ENCODE peak calls at places on chromosomes 1 and 21, in four cellular contexts. One of them, this sample, is unnamed.

GRCh38 chr1:30274176-30274936 is 449.0 kb downstream of the MATN1 start:
- DNase-seq in HCT116: no peak
- DNase-seq in H1: peak
- DNase-seq in HepG2: no peak
- DNase-seq in this sample: no peak

GRCh38 chr1:14552246-14552970 is 46.1 kb upstream of the KAZN start:
- DNase-seq in HCT116: no peak
- DNase-seq in H1: no peak
- DNase-seq in HepG2: no peak
- DNase-seq in this sample: no peak

GRCh38 chr1:212178830-212179370 is 106.3 kb upstream of the PPP2R5A start:
- DNase-seq in HCT116: no peak
- DNase-seq in H1: no peak
- DNase-seq in HepG2: no peak
- DNase-seq in this sample: no peak

GRCh38 chr1:905811-906531 is 17.8 kb upstream of the SAMD11 start:
- DNase-seq in HCT116: no peak
- DNase-seq in H1: peak
- DNase-seq in HepG2: no peak
- DNase-seq in this sample: no peak

GRCh38 chr1:231750296-231750695 is 123.7 kb downstream of the DISC1 start:
- DNase-seq in HCT116: no peak
- DNase-seq in H1: no peak
- DNase-seq in HepG2: no peak
- DNase-seq in this sample: no peak

GRCh38 chr1:165327538-165327937 is 29.0 kb downstream of the LMX1A start:
- DNase-seq in HCT116: no peak
- DNase-seq in H1: no peak
- DNase-seq in HepG2: no peak
- DNase-seq in this sample: no peak

GRCh38 chr1:156750932-156751723 is at the start of gene HDGF:
- DNase-seq in HCT116: no peak
- DNase-seq in H1: peak
- DNase-seq in HepG2: no peak
- DNase-seq in this sample: peak

GRCh38 chr21:44520326-44521300 is 19.4 kb downstream of the KRTAP10-1 start:
- DNase-seq in HCT116: no peak
- DNase-seq in H1: no peak
- DNase-seq in HepG2: no peak
- DNase-seq in this sample: no peak

GRCh38 chr21:33789697-33790096 is 125.9 kb downstream of the ATP5PO start:
- DNase-seq in HCT116: no peak
- DNase-seq in H1: no peak
- DNase-seq in HepG2: no peak
- DNase-seq in this sample: no peak

GRCh38 chr1:161365207-161365606 is 2.5 kb downstream of the CFAP126 start:
- DNase-seq in HCT116: no peak
- DNase-seq in H1: no peak
- DNase-seq in HepG2: no peak
- DNase-seq in this sample: peak

GRCh38 chr1:161364332-161364731 is 3.3 kb downstream of the CFAP126 start:
- DNase-seq in HCT116: no peak
- DNase-seq in H1: no peak
- DNase-seq in HepG2: no peak
- DNase-seq in this sample: no peak

GRCh38 chr1:161373442-161373841 is 5.8 kb upstream of the CFAP126 start:
- DNase-seq in HCT116: no peak
- DNase-seq in H1: no peak
- DNase-seq in HepG2: no peak
- DNase-seq in this sample: no peak

GRCh38 chr1:161367684-161368398 is at the start of gene CFAP126:
- DNase-seq in HCT116: peak
- DNase-seq in H1: no peak
- DNase-seq in HepG2: peak
- DNase-seq in this sample: peak
- TF ChIP-seq FOSL1 in HCT116: no peak
- TF ChIP-seq FOSL1 in H1: no peak
- TF ChIP-seq FOSL1 in HepG2: no peak
- TF ChIP-seq FOSL1 in this sample: no peak

DNA sequence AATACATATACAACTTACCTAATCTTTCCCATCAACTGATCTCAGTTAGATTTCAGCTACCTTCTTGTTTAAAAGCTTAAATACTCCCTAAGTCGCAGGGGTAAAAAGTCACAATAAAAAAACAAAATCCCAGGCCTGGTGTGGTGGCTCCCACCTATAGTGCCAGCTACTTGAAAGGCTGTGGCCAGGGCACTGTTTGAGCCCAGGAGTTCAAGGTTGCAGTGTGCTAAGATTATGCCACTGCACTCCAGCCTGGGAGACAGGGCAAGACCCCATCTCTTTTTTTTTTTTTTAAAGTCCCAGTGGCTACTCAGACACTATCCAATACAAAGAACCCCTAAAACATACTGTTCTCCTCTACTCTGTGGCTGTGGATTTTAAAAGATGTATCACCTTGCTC is 228.3 kb downstream of the DENND1B start:
- DNase-seq in HCT116: no peak
- DNase-seq in H1: no peak
- DNase-seq in HepG2: no peak
- DNase-seq in this sample: no peak
- TF ChIP-seq MAX in HCT116: no peak
- TF ChIP-seq MAX in H1: no peak
- TF ChIP-seq MAX in HepG2: no peak
- TF ChIP-seq MAX in this sample: no peak

DNA sequence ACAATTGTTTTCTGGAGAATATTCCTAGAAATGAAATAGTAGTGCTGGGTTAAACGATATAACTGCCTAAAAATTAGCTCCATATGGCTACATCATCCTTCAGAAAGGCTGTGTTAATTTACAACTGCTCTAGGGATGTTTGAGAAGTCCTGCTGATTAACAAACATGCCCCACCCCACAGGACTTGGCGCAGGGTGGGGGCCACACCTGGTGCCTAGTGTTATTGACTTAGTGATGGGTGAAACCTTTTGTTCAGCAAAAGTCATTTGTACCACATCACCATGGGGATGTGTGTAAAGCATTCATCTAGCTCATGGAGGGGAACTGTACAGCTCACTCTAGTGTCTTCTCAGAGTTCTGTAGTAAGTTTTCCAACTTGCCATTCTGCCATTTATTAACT is 492.8 kb downstream of the CAMTA1 start:
- DNase-seq in HCT116: no peak
- DNase-seq in H1: no peak
- DNase-seq in HepG2: no peak
- DNase-seq in this sample: no peak
- TF ChIP-seq FOSL1 in HCT116: no peak
- TF ChIP-seq FOSL1 in H1: no peak
- TF ChIP-seq FOSL1 in HepG2: no peak
- TF ChIP-seq FOSL1 in this sample: no peak

GRCh38 chr1:107401704-107402103 is 260.9 kb downstream of the NTNG1 start:
- DNase-seq in HCT116: no peak
- DNase-seq in H1: no peak
- DNase-seq in HepG2: no peak
- DNase-seq in this sample: no peak

GRCh38 chr1:107407011-107407410 is 266.2 kb downstream of the NTNG1 start:
- DNase-seq in HCT116: no peak
- DNase-seq in H1: no peak
- DNase-seq in HepG2: no peak
- DNase-seq in this sample: no peak

GRCh38 chr1:107405241-107405640 is 264.4 kb downstream of the NTNG1 start:
- DNase-seq in HCT116: no peak
- DNase-seq in H1: no peak
- DNase-seq in HepG2: no peak
- DNase-seq in this sample: no peak

DNA sequence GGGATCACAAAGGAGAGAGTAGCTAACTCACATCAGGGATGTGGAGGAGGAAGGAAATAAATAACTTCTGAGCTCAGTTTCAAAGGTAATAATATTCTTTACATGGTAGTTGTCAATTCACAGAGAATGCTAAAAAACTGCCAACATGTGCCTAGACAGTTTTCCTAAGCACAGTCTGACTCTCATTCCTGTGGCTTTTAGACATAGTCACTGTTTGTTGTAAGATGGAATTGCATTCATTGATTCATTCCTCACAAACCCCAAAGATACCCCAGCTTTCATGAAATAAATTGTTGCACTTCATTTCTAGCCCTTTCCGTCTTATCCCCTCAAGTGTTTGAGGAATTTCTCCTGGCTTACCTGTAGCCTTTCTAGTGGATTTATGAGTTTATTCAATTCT is 263.9 kb downstream of the NTNG1 start:
- DNase-seq in HCT116: no peak
- DNase-seq in H1: no peak
- DNase-seq in HepG2: no peak
- DNase-seq in this sample: no peak
- TF ChIP-seq MAX in HCT116: no peak
- TF ChIP-seq MAX in H1: no peak
- TF ChIP-seq MAX in HepG2: no peak
- TF ChIP-seq MAX in this sample: no peak

GRCh38 chr1:3584915-3585314 is 26.4 kb downstream of the MEGF6 start:
- DNase-seq in HCT116: no peak
- DNase-seq in H1: no peak
- DNase-seq in HepG2: no peak
- DNase-seq in this sample: no peak

GRCh38 chr1:3585940-3586568 is 25.3 kb downstream of the MEGF6 start:
- DNase-seq in HCT116: no peak
- DNase-seq in H1: no peak
- DNase-seq in HepG2: no peak
- DNase-seq in this sample: no peak

GRCh38 chr1:3588395-3588794 is 22.9 kb downstream of the MEGF6 start:
- DNase-seq in HCT116: no peak
- DNase-seq in H1: no peak
- DNase-seq in HepG2: no peak
- DNase-seq in this sample: no peak

GRCh38 chr1:3590145-3590768 is 21.1 kb downstream of the MEGF6 start:
- DNase-seq in HCT116: no peak
- DNase-seq in H1: no peak
- DNase-seq in HepG2: no peak
- DNase-seq in this sample: no peak

GRCh38 chr1:3587133-3587733 is 24.1 kb downstream of the MEGF6 start:
- DNase-seq in HCT116: no peak
- DNase-seq in H1: no peak
- DNase-seq in HepG2: peak
- DNase-seq in this sample: no peak
- TF ChIP-seq FOSL1 in HCT116: no peak
- TF ChIP-seq FOSL1 in H1: no peak
- TF ChIP-seq FOSL1 in HepG2: no peak
- TF ChIP-seq FOSL1 in this sample: no peak

This sample was measured in K562.